ENCODE peak calls at places on chromosome 13, in six cellular contexts. U is neuronal stem cell, J is IMR-90, Q is mesendoderm, P is trophoblast cell, H is mesenchymal stem cell. S is an unnamed sample.

GRCh38 chr13:97344250-97345175 is 89.5 kb upstream of the RAP2A start:
- DNase-seq in U (peak), J (peak), Q (peak), P (peak), H (peak), S (no peak)

GRCh38 chr13:43878897-43879322 is 630 bp downstream of the CCDC122 start:
- DNase-seq in U (no peak), J (peak), Q (peak), P (peak), H (peak), S (peak)

GRCh38 chr13:113928701-113929627 is 44.9 kb downstream of the C13orf46 start:
- DNase-seq in U (no peak), J (peak), Q (no peak), P (no peak), H (peak), S (peak)

GRCh38 chr13:82654851-82655517 is 1227.3 kb downstream of the SLITRK1 start:
- DNase-seq in U (no peak), J (peak), Q (no peak), P (no peak), H (no peak), S (no peak)

GRCh38 chr13:93230466-93230865 is 3.9 kb downstream of the GPC6 start:
- DNase-seq in U (no peak), J (peak), Q (no peak), P (no peak), H (peak), S (no peak)

GRCh38 chr13:24891476-24892108 is 127.6 kb downstream of the RNF17 start:
- DNase-seq in U (no peak), J (no peak), Q (no peak), P (no peak), H (no peak), S (no peak)

GRCh38 chr13:98071316-98071715 is 71.6 kb upstream of the FARP1 start:
- DNase-seq in U (no peak), J (no peak), Q (no peak), P (no peak), H (no peak), S (no peak)

GRCh38 chr13:33126909-33127607 is 110.8 kb downstream of the KL start:
- DNase-seq in U (no peak), J (peak), Q (no peak), P (no peak), H (peak), S (no peak)

GRCh38 chr13:106110241-106110855 is 425.1 kb downstream of the EFNB2 start:
- DNase-seq in U (no peak), J (peak), Q (peak), P (peak), H (no peak), S (no peak)

GRCh38 chr13:85806553-85807175 is 7.4 kb upstream of the SLITRK6 start:
- DNase-seq in U (peak), J (peak), Q (peak), P (peak), H (peak), S (no peak)

GRCh38 chr13:40974460-40975407 is 44.4 kb downstream of the ELF1 start:
- DNase-seq in U (peak), J (peak), Q (peak), P (no peak), H (peak), S (peak)

GRCh38 chr13:39490136-39490535 is 112.9 kb downstream of the LHFPL6 start:
- DNase-seq in U (peak), J (no peak), Q (peak), P (peak), H (no peak), S (peak)
- H2BK120ac ChIP-seq in U (no peak), J (no peak), Q (no peak), P (no peak), H (no peak), S (no peak)

GRCh38 chr13:28717170-28717569 is 1.6 kb downstream of the SLC46A3 start:
- DNase-seq in U (no peak), J (no peak), Q (peak), P (no peak), H (peak), S (no peak)

GRCh38 chr13:28719656-28720055 is 886 bp upstream of the SLC46A3 start:
- DNase-seq in U (no peak), J (peak), Q (no peak), P (peak), H (peak), S (no peak)

GRCh38 chr13:28718538-28719226 is at the start of gene SLC46A3:
- DNase-seq in U (peak), J (peak), Q (peak), P (peak), H (peak), S (peak)

GRCh38 chr13:28718186-28718537 is 608 bp downstream of the SLC46A3 start:
- DNase-seq in U (no peak), J (peak), Q (no peak), P (peak), H (peak), S (no peak)

DNA sequence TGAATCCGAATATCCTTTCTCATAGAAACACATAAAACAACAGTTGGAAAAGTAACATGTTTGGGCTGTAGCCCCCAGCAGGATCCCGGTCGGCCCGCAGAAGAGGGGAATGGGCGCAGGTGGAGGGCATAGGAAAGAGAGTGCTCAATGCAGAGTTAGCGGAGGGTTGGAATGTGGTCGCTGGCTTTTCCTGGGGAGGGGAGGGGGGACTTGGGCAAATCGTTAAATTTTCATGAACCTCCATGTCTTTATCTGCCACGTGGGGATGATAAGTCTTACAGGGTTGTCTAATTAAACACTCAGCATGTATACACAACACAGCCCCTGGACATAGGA is 425 bp upstream of the SLC46A3 start:
- DNase-seq in U (no peak), J (no peak), Q (no peak), P (no peak), H (no peak), S (no peak)
- H2BK120ac ChIP-seq in U (no peak), J (peak), Q (no peak), P (no peak), H (no peak), S (no peak)

GRCh38 chr13:29750178-29750530 is 100.3 kb downstream of the UBL3 start:
- DNase-seq in U (no peak), J (no peak), Q (no peak), P (no peak), H (no peak), S (no peak)

GRCh38 chr13:29745704-29746103 is 104.7 kb downstream of the UBL3 start:
- DNase-seq in U (no peak), J (no peak), Q (no peak), P (no peak), H (no peak), S (no peak)

GRCh38 chr13:29746167-29746677 is 104.2 kb downstream of the UBL3 start:
- DNase-seq in U (no peak), J (no peak), Q (no peak), P (no peak), H (no peak), S (no peak)

GRCh38 chr13:29749401-29750177 is 100.8 kb downstream of the UBL3 start:
- DNase-seq in U (no peak), J (peak), Q (no peak), P (peak), H (peak), S (no peak)

DNA sequence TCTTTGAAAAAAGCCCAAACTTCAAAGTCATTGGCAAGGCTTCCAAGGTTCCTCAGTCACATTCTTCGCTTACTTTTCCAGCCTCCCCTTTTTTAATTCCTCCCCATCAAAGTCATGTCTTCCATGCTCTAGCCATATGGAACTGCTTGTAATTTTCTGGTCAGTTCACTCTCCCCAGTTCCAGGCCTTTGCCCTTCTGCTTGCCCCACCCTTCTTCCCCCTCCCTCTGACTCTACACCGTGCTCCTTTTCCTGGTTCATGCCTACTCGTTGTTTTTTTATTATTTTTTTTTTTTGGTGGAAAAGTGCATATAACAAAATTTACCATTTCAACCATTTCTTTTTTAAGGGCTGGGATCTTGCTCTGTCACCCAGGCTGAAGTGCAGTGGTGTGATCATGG is 102.3 kb downstream of the UBL3 start:
- DNase-seq in U (no peak), J (no peak), Q (no peak), P (no peak), H (no peak), S (no peak)
- H2BK120ac ChIP-seq in U (no peak), J (no peak), Q (no peak), P (no peak), H (no peak), S (no peak)

GRCh38 chr13:51339354-51339753 is at the start of gene SERPINE3:
- DNase-seq in U (no peak), J (no peak), Q (no peak), P (no peak), H (no peak), S (no peak)

GRCh38 chr13:51341232-51341631 is 1.7 kb downstream of the SERPINE3 start:
- DNase-seq in U (no peak), J (no peak), Q (no peak), P (no peak), H (no peak), S (no peak)

GRCh38 chr13:51341804-51342203 is 2.3 kb downstream of the SERPINE3 start:
- DNase-seq in U (no peak), J (no peak), Q (no peak), P (peak), H (no peak), S (no peak)

GRCh38 chr13:51342706-51343105 is 3.2 kb downstream of the SERPINE3 start:
- DNase-seq in U (no peak), J (peak), Q (no peak), P (peak), H (peak), S (no peak)

DNA sequence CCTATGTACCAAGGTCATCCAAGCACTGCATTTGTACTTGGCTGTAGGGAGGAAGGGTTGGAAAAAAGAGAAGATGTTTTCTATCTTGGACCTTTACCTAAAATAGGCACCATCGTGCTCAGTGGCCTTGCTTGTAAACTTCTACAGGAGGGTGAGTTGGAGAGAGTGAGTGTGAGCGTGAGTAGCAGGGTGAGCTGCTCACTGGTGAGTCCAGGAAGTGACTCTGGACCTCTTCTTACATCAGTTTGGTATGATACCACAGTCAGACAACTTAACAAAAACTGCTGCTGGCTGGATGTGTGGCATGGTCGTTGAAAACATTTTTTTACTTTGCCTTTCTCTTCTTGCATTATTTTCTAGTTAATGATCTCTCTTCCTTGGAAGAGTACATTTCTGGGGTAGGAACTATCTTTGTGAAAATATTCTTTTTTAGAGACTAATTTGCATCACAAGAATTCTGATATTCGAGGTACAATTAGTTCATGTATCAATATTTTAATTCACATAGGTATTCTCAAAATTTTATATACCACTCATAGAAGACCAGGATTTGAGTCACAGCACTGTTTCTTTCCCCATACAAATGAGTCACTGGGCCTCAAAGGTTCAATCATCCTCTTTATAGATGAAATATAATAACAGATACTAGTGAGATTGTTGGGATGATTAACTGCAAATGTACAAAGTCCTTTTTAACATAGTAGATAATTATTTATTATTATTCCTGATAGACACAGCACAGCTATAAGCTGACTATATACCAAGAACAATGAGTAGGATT is 651 bp downstream of the SERPINE3 start:
- DNase-seq in U (no peak), J (peak), Q (no peak), P (no peak), H (no peak), S (no peak)
- H2BK120ac ChIP-seq in U (no peak), J (no peak), Q (no peak), P (no peak), H (no peak), S (no peak)

DNA sequence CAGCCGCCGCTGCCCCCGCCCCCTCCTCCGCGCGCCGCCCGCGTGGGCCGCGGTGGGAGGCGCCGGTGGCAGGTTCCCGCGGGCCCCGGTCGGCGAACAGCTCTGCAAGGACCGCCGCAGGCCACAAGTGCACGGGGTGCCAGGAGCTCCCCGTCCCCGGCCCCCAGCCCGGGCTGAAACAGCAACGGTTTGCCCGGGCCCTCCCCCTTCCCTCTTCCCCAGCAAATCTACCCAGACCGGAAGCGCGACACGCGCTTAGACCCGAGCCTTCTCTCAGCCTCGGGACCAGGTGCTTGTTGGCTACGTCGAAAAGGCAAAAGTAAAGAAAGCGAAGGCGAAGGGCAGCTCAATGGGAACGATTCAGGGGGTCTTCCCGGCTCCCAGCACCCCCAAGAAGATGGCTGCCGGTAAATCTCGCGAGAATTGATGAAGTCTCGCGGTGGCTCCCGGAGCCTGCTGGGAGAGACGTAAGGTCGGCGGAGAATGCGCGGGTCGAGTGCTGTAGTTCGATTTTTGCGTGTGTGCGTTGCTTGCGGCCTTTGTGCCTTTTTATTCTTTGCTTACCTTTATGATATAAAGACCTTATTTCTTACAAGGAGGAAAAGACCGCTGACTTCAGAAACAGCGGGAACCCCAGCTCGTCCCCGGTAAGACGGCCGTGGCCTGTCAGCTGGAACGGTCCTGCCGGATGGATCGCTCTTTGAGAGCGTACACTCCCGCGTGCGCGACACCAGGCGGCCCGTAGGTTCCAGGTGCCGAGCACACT is at the start of gene RBM26:
- DNase-seq in U (peak), J (peak), Q (peak), P (peak), H (peak), S (peak)
- H2BK120ac ChIP-seq in U (no peak), J (peak), Q (peak), P (peak), H (peak), S (no peak)

DNA sequence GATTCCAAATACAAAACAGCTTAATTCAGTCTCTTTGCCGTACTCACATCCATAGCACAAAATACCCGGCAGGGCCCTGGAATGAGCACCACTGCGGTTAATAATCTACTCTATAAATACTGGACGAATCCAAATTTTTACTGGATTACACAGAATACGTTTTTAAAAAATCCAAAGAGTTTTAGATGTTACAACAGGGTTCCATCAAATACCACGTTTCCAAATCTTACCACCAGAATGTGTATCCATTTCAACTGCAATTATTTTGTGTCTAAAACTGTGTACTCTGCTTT is 1.8 kb upstream of the ING1 start:
- DNase-seq in U (no peak), J (no peak), Q (no peak), P (no peak), H (peak), S (no peak)
- H2BK120ac ChIP-seq in U (no peak), J (peak), Q (no peak), P (no peak), H (no peak), S (no peak)